ENCODE peak calls at places on chromosomes 3 and 15, in four cellular contexts. L is fibroblast of lung, N is lung, P is H9. F is an unnamed sample.

GRCh38 chr3:33372218-33373081 is 67.8 kb downstream of the UBP1 start:
- DNase-seq in P (no peak), L (peak; percentile 78), N (no peak), F (peak; percentile 74)

GRCh38 chr3:81349941-81350340 is 411.5 kb downstream of the GBE1 start:
- DNase-seq in P (no peak), N (no peak), L (no peak), F (no peak)

GRCh38 chr3:192331749-192332385 is 395.5 kb downstream of the FGF12 start:
- DNase-seq in N (no peak), L (no peak), P (no peak), F (no peak)

GRCh38 chr3:24494616-24495333 is at the start of gene THRB:
- DNase-seq in N (peak; percentile 71), P (peak; percentile 81), L (peak; percentile 48), F (no peak)

GRCh38 chr3:122943828-122944190 is 83.8 kb downstream of the SEMA5B start:
- DNase-seq in N (no peak), L (no peak), P (no peak), F (no peak)

GRCh38 chr15:40506964-40507571 is 36.3 kb downstream of the CHST14 start:
- DNase-seq in L (peak; percentile 65), N (peak; percentile 64), P (peak; percentile 90), F (peak; percentile 48)

GRCh38 chr15:96325579-96326331 is 4.7 kb upstream of the NR2F2 start:
- DNase-seq in N (no peak), P (no peak), L (peak; percentile 81), F (no peak)

GRCh38 chr15:43325039-43325438 is 5.3 kb downstream of the LCMT2 start:
- DNase-seq in N (no peak), P (no peak), L (no peak), F (no peak)

GRCh38 chr3:42122261-42123011 is 31.3 kb downstream of the TRAK1 start:
- DNase-seq in P (no peak), N (no peak), L (no peak), F (no peak)

GRCh38 chr3:177812492-177812891 is 615.2 kb upstream of the TBL1XR1 start:
- DNase-seq in N (no peak), P (no peak), L (no peak), F (no peak)

GRCh38 chr3:171460226-171461086 is at the start of gene TNIK:
- DNase-seq in L (peak; percentile 95), N (peak; percentile 94), P (peak; percentile 87), F (peak; percentile 82)

GRCh38 chr3:131735544-131735943 is 232.8 kb upstream of the MRPL3 start:
- DNase-seq in L (no peak), N (no peak), P (no peak), F (no peak)

GRCh38 chr3:46154300-46154699 is 53.8 kb downstream of the CCR1 start:
- DNase-seq in P (no peak), N (no peak), L (no peak), F (no peak)

GRCh38 chr15:80436511-80437307 is 32.5 kb downstream of the ARNT2 start:
- DNase-seq in N (no peak), P (no peak), L (peak; percentile 82), F (no peak)

GRCh38 chr3:170762081-170762480 is 107.9 kb downstream of the RPL22L1 start:
- DNase-seq in N (no peak), L (no peak), P (no peak), F (no peak)

GRCh38 chr15:64681424-64682024 is 93.9 kb downstream of the RBPMS2 start:
- DNase-seq in L (peak; percentile 53), P (peak; percentile 78), N (peak; percentile 46), F (peak; percentile 46)

GRCh38 chr3:118932822-118933558 is 101.7 kb downstream of the IGSF11 start:
- DNase-seq in P (no peak), N (peak; percentile 30), L (no peak), F (no peak)

GRCh38 chr3:64188810-64189560 is 36.3 kb downstream of the PRICKLE2 start:
- DNase-seq in P (no peak), L (peak; percentile 96), N (peak; percentile 40), F (no peak)

GRCh38 chr3:154486949-154487348 is 57.0 kb upstream of the GPR149 start:
- DNase-seq in L (no peak), P (no peak), N (no peak), F (no peak)

GRCh38 chr15:74817370-74817737 is 4.7 kb downstream of the LMAN1L start:
- DNase-seq in N (no peak), L (peak; percentile 14), P (peak; percentile 67), F (peak; percentile 39)

GRCh38 chr3:54056521-54056920 is 65.8 kb upstream of the CACNA2D3 start:
- DNase-seq in P (no peak), N (no peak), L (peak; percentile 61), F (no peak)

GRCh38 chr15:35444557-35445204 is 101.3 kb downstream of the DPH6 start:
- DNase-seq in L (peak; percentile 52), N (no peak), P (no peak), F (peak; percentile 18)

GRCh38 chr15:77144028-77144427 is 73.1 kb upstream of the TSPAN3 start:
- DNase-seq in P (no peak), N (no peak), L (peak; percentile 75), F (no peak)

GRCh38 chr3:76063811-76064210 is 278.5 kb upstream of the ZNF717 start:
- DNase-seq in N (no peak), P (no peak), L (no peak), F (no peak)

GRCh38 chr3:57855281-57855680 is 99.2 kb downstream of the SLMAP start:
- DNase-seq in L (peak; percentile 75), P (no peak), N (no peak), F (no peak)

GRCh38 chr3:98513136-98513535 is 9.6 kb downstream of the CLDND1 start:
- DNase-seq in P (no peak), N (no peak), L (peak; percentile 23), F (no peak)

GRCh38 chr3:193016437-193016887 is 98.8 kb upstream of the MB21D2 start:
- DNase-seq in L (peak; percentile 46), N (no peak), P (peak; percentile 40), F (peak; percentile 70)

GRCh38 chr15:39918688-39919385 is 1.2 kb downstream of the GPR176 start:
- DNase-seq in P (no peak), L (peak; percentile 93), N (no peak), F (no peak)

GRCh38 chr3:168889666-168890065 is 773.8 kb downstream of the MECOM start:
- DNase-seq in L (no peak), P (peak; percentile 35), N (no peak), F (no peak)

GRCh38 chr3:4746241-4746958 is 232.8 kb upstream of the BHLHE40 start:
- DNase-seq in L (peak; percentile 79), N (no peak), P (no peak), F (no peak)

GRCh38 chr3:66418432-66419052 is 82.3 kb downstream of the LRIG1 start:
- DNase-seq in N (peak; percentile 82), P (no peak), L (peak; percentile 87), F (no peak)

GRCh38 chr3:22981861-22982260 is 221.3 kb upstream of the UBE2E2 start:
- DNase-seq in P (no peak), L (no peak), N (no peak), F (no peak)

GRCh38 chr15:71295242-71296031 is 180.2 kb downstream of the THSD4 start:
- DNase-seq in P (no peak), N (peak; percentile 31), L (peak; percentile 100), F (no peak)

GRCh38 chr15:51310064-51310463 is 28.3 kb downstream of the CYP19A1 start:
- DNase-seq in L (peak; percentile 68), N (no peak), P (no peak), F (no peak)

GRCh38 chr3:151630938-151631417 is 102.7 kb upstream of the AADACL2 start:
- DNase-seq in P (no peak), L (peak; percentile 83), N (no peak), F (no peak)

F was measured in Kasumi-1.